ENCODE peak calls at places on chromosome 22, in seven cellular contexts. Z is H54; G is osteocyte; H is naive B cell; J is activated CD4-positive, alpha-beta T cell treated with anti-CD3 and anti-CD28 coated beads for 1 hour; O is effector memory CD8-positive, alpha-beta T cell; P is HTR-8/SVneo. R is an unnamed sample.
A peak's percentile ranks its signal among the peaks of the same experiment; 100 is the strongest.

GRCh38 chr22:38243007-38243775 is 29.6 kb downstream of the TMEM184B start:
- DNase-seq in Z (no peak), G (no peak), H (no peak), J (no peak), O (no peak), P (no peak), R (no peak)

GRCh38 chr22:38353701-38354100 is 36.5 kb upstream of the CSNK1E start:
- DNase-seq in Z (no peak), G (no peak), H (no peak), J (no peak), O (no peak), P (no peak), R (no peak)

GRCh38 chr22:49884075-49884474 is 30.4 kb downstream of the ZBED4 start:
- DNase-seq in Z (no peak), G (no peak), H (no peak), J (no peak), O (no peak), P (no peak), R (no peak)

GRCh38 chr22:17743661-17744411 is 30.4 kb downstream of the BID start:
- DNase-seq in Z (no peak), G (no peak), H (no peak), J (no peak), O (no peak), P (no peak), R (no peak)

GRCh38 chr22:42918500-42918899 is 61.4 kb upstream of the ARFGAP3 start:
- DNase-seq in Z (no peak), G (no peak), H (no peak), J (no peak), O (no peak), P (no peak), R (no peak)

GRCh38 chr22:17095538-17095937 is 10.7 kb downstream of the IL17RA start:
- DNase-seq in Z (no peak), G (no peak), H (no peak), J (no peak), O (no peak), P (no peak), R (no peak)

GRCh38 chr22:35601743-35602633 is 15.1 kb downstream of the MB start:
- DNase-seq in Z (peak; percentile 40), G (no peak), H (no peak), J (no peak), O (no peak), P (peak; percentile 43), R (peak; percentile 53)

GRCh38 chr22:50612715-50613221 is 12.2 kb downstream of the MAPK8IP2 start:
- DNase-seq in Z (no peak), G (no peak), H (no peak), J (no peak), O (no peak), P (no peak), R (no peak)

GRCh38 chr22:17774206-17774927 is at the start of gene BID:
- DNase-seq in Z (peak; percentile 35), G (no peak), H (peak; percentile 82), J (no peak), O (peak; percentile 40), P (no peak), R (no peak)

GRCh38 chr22:26835929-26836528 is 178.6 kb downstream of the MIAT start:
- DNase-seq in Z (peak; percentile 18), G (no peak), H (peak; percentile 8), J (no peak), O (peak; percentile 15), P (peak; percentile 19), R (no peak)

GRCh38 chr22:21876486-21877176 is 9.2 kb upstream of the MAPK1 start:
- DNase-seq in Z (no peak), G (no peak), H (no peak), J (no peak), O (no peak), P (no peak), R (no peak)

GRCh38 chr22:42468841-42469240 is 36.6 kb upstream of the NFAM1 start:
- DNase-seq in Z (peak; percentile 21), G (no peak), H (no peak), J (no peak), O (no peak), P (peak; percentile 20), R (no peak)

GRCh38 chr22:41746563-41747400 is 47.5 kb downstream of the MEI1 start:
- DNase-seq in Z (peak; percentile 72), G (peak; percentile 87), H (peak; percentile 52), J (peak; percentile 21), O (peak; percentile 37), P (peak; percentile 79), R (peak; percentile 46)

GRCh38 chr22:42800731-42801536 is 56.1 kb downstream of the ARFGAP3 start:
- DNase-seq in Z (no peak), G (no peak), H (no peak), J (no peak), O (no peak), P (no peak), R (no peak)

GRCh38 chr22:19803736-19804267 is 43.2 kb downstream of the TBX1 start:
- DNase-seq in Z (no peak), G (no peak), H (no peak), J (no peak), O (no peak), P (no peak), R (no peak)

GRCh38 chr22:42608481-42609361 is 6.0 kb downstream of the POLDIP3 start:
- DNase-seq in Z (peak; percentile 49), G (no peak), H (no peak), J (no peak), O (no peak), P (peak; percentile 42), R (no peak)

GRCh38 chr22:25053153-25053805 is 100.8 kb downstream of the KIAA1671 start:
- DNase-seq in Z (no peak), G (no peak), H (no peak), J (no peak), O (no peak), P (no peak), R (peak; percentile 30)

R was measured in T1000.